ENCODE peak calls at places on chromosomes 11 and 22, in four cellular contexts. One of them, this sample, is unnamed.

GRCh38 chr11:24082241-24082640 is 414.6 kb upstream of the LUZP2 start:
- DNase-seq in astrocyte: no peak
- DNase-seq in sigmoid colon: no peak
- DNase-seq in dorsolateral prefrontal cortex: no peak
- DNase-seq in this sample: no peak

GRCh38 chr11:70483940-70484339 is 85.6 kb downstream of the CTTN start:
- DNase-seq in sigmoid colon: no peak
- DNase-seq in dorsolateral prefrontal cortex: no peak
- DNase-seq in astrocyte: no peak
- DNase-seq in this sample: no peak

GRCh38 chr22:45006873-45007246 is 2.9 kb downstream of the PHF21B start:
- DNase-seq in astrocyte: no peak
- DNase-seq in dorsolateral prefrontal cortex: no peak
- DNase-seq in sigmoid colon: peak
- DNase-seq in this sample: no peak

GRCh38 chr11:110478410-110478809 is 48.7 kb downstream of the FDX1 start:
- DNase-seq in dorsolateral prefrontal cortex: no peak
- DNase-seq in astrocyte: no peak
- DNase-seq in sigmoid colon: no peak
- DNase-seq in this sample: no peak

GRCh38 chr22:46598737-46599424 is 21.3 kb upstream of the GRAMD4 start:
- DNase-seq in sigmoid colon: no peak
- DNase-seq in astrocyte: no peak
- DNase-seq in dorsolateral prefrontal cortex: no peak
- DNase-seq in this sample: peak

GRCh38 chr22:43144949-43145348 is 1.8 kb upstream of the MCAT start:
- DNase-seq in dorsolateral prefrontal cortex: no peak
- DNase-seq in sigmoid colon: no peak
- DNase-seq in astrocyte: no peak
- DNase-seq in this sample: no peak

GRCh38 chr22:24588370-24588755 is 4.5 kb downstream of the LRRC75B start:
- DNase-seq in sigmoid colon: peak
- DNase-seq in dorsolateral prefrontal cortex: peak
- DNase-seq in astrocyte: no peak
- DNase-seq in this sample: no peak

GRCh38 chr11:128481135-128481534 is 106.2 kb downstream of the ETS1 start:
- DNase-seq in astrocyte: peak
- DNase-seq in dorsolateral prefrontal cortex: no peak
- DNase-seq in sigmoid colon: no peak
- DNase-seq in this sample: peak

GRCh38 chr11:41996558-41996957 is 537.1 kb upstream of the LRRC4C start:
- DNase-seq in astrocyte: no peak
- DNase-seq in sigmoid colon: no peak
- DNase-seq in dorsolateral prefrontal cortex: no peak
- DNase-seq in this sample: no peak

GRCh38 chr11:106471273-106471672 is 393.8 kb downstream of the AASDHPPT start:
- DNase-seq in sigmoid colon: no peak
- DNase-seq in dorsolateral prefrontal cortex: no peak
- DNase-seq in astrocyte: no peak
- DNase-seq in this sample: peak

GRCh38 chr11:132992838-132993680 is 539.2 kb downstream of the OPCML start:
- DNase-seq in astrocyte: peak
- DNase-seq in sigmoid colon: no peak
- DNase-seq in dorsolateral prefrontal cortex: peak
- DNase-seq in this sample: peak

GRCh38 chr22:31952094-31952401 is 7.7 kb downstream of the YWHAH start:
- DNase-seq in astrocyte: no peak
- DNase-seq in dorsolateral prefrontal cortex: no peak
- DNase-seq in sigmoid colon: no peak
- DNase-seq in this sample: peak

GRCh38 chr22:48594757-48595510 is 1232.7 kb downstream of the BRD1 start:
- DNase-seq in astrocyte: no peak
- DNase-seq in dorsolateral prefrontal cortex: no peak
- DNase-seq in sigmoid colon: no peak
- DNase-seq in this sample: no peak

GRCh38 chr11:83724704-83725114 is 438.5 kb upstream of the CCDC90B start:
- DNase-seq in sigmoid colon: no peak
- DNase-seq in dorsolateral prefrontal cortex: peak
- DNase-seq in astrocyte: no peak
- DNase-seq in this sample: peak

GRCh38 chr11:76810151-76810853 is 27.1 kb downstream of the TSKU start:
- DNase-seq in dorsolateral prefrontal cortex: peak
- DNase-seq in sigmoid colon: no peak
- DNase-seq in astrocyte: no peak
- DNase-seq in this sample: no peak

GRCh38 chr22:23754220-23754919 is at the start of gene VPREB3:
- DNase-seq in astrocyte: no peak
- DNase-seq in dorsolateral prefrontal cortex: no peak
- DNase-seq in sigmoid colon: no peak
- DNase-seq in this sample: no peak

GRCh38 chr11:123354371-123354770 is 75.7 kb upstream of the GRAMD1B start:
- DNase-seq in astrocyte: no peak
- DNase-seq in sigmoid colon: no peak
- DNase-seq in dorsolateral prefrontal cortex: no peak
- DNase-seq in this sample: no peak

GRCh38 chr11:35893796-35894475 is 49.9 kb upstream of the LDLRAD3 start:
- DNase-seq in sigmoid colon: no peak
- DNase-seq in dorsolateral prefrontal cortex: no peak
- DNase-seq in astrocyte: no peak
- DNase-seq in this sample: peak

GRCh38 chr22:46357711-46358505 is 22.4 kb downstream of the TRMU start:
- DNase-seq in astrocyte: no peak
- DNase-seq in dorsolateral prefrontal cortex: no peak
- DNase-seq in sigmoid colon: no peak
- DNase-seq in this sample: no peak

GRCh38 chr11:8832571-8833260 is 78.3 kb upstream of the AKIP1 start:
- DNase-seq in sigmoid colon: peak
- DNase-seq in dorsolateral prefrontal cortex: no peak
- DNase-seq in astrocyte: peak
- DNase-seq in this sample: peak

GRCh38 chr11:797300-798092 is 585 bp downstream of the SLC25A22 start:
- DNase-seq in astrocyte: peak
- DNase-seq in sigmoid colon: peak
- DNase-seq in dorsolateral prefrontal cortex: peak
- DNase-seq in this sample: peak

GRCh38 chr11:44382648-44383240 is 72.8 kb upstream of the ALX4 start:
- DNase-seq in sigmoid colon: no peak
- DNase-seq in astrocyte: no peak
- DNase-seq in dorsolateral prefrontal cortex: no peak
- DNase-seq in this sample: no peak

GRCh38 chr22:37431811-37432707 is 4.8 kb upstream of the ELFN2 start:
- DNase-seq in astrocyte: peak
- DNase-seq in dorsolateral prefrontal cortex: no peak
- DNase-seq in sigmoid colon: no peak
- DNase-seq in this sample: peak

GRCh38 chr11:122898799-122899198 is 16.2 kb downstream of the JHY start:
- DNase-seq in sigmoid colon: no peak
- DNase-seq in astrocyte: no peak
- DNase-seq in dorsolateral prefrontal cortex: no peak
- DNase-seq in this sample: no peak

GRCh38 chr11:61955416-61956135 is 5.4 kb downstream of the BEST1 start:
- DNase-seq in dorsolateral prefrontal cortex: no peak
- DNase-seq in astrocyte: no peak
- DNase-seq in sigmoid colon: no peak
- DNase-seq in this sample: peak

GRCh38 chr22:36510966-36511881 is 4.4 kb upstream of the FOXRED2 start:
- DNase-seq in sigmoid colon: no peak
- DNase-seq in astrocyte: peak
- DNase-seq in dorsolateral prefrontal cortex: peak
- DNase-seq in this sample: peak

GRCh38 chr22:49365191-49365837 is 462.4 kb downstream of the BRD1 start:
- DNase-seq in dorsolateral prefrontal cortex: no peak
- DNase-seq in sigmoid colon: peak
- DNase-seq in astrocyte: no peak
- DNase-seq in this sample: no peak

GRCh38 chr11:32940865-32941264 is 48.3 kb downstream of the QSER1 start:
- DNase-seq in sigmoid colon: no peak
- DNase-seq in astrocyte: no peak
- DNase-seq in dorsolateral prefrontal cortex: no peak
- DNase-seq in this sample: no peak

GRCh38 chr11:13775471-13775870 is 107.0 kb downstream of the FAR1 start:
- DNase-seq in dorsolateral prefrontal cortex: no peak
- DNase-seq in sigmoid colon: no peak
- DNase-seq in astrocyte: no peak
- DNase-seq in this sample: no peak

GRCh38 chr11:13776134-13776815 is 107.8 kb downstream of the FAR1 start:
- DNase-seq in sigmoid colon: no peak
- DNase-seq in astrocyte: no peak
- DNase-seq in dorsolateral prefrontal cortex: no peak
- DNase-seq in this sample: peak

GRCh38 chr11:13767461-13767860 is 99.0 kb downstream of the FAR1 start:
- DNase-seq in sigmoid colon: no peak
- DNase-seq in dorsolateral prefrontal cortex: no peak
- DNase-seq in astrocyte: no peak
- DNase-seq in this sample: no peak

GRCh38 chr11:13769188-13769587 is 100.7 kb downstream of the FAR1 start:
- DNase-seq in astrocyte: no peak
- DNase-seq in dorsolateral prefrontal cortex: no peak
- DNase-seq in sigmoid colon: no peak
- DNase-seq in this sample: no peak

GRCh38 chr11:13772223-13773046 is 104.0 kb downstream of the FAR1 start:
- DNase-seq in sigmoid colon: no peak
- DNase-seq in dorsolateral prefrontal cortex: no peak
- DNase-seq in astrocyte: peak
- DNase-seq in this sample: peak
- TF ChIP-seq CTCF in sigmoid colon: no peak
- TF ChIP-seq CTCF in dorsolateral prefrontal cortex: peak
- TF ChIP-seq CTCF in astrocyte: peak
- TF ChIP-seq CTCF in this sample: peak

DNA sequence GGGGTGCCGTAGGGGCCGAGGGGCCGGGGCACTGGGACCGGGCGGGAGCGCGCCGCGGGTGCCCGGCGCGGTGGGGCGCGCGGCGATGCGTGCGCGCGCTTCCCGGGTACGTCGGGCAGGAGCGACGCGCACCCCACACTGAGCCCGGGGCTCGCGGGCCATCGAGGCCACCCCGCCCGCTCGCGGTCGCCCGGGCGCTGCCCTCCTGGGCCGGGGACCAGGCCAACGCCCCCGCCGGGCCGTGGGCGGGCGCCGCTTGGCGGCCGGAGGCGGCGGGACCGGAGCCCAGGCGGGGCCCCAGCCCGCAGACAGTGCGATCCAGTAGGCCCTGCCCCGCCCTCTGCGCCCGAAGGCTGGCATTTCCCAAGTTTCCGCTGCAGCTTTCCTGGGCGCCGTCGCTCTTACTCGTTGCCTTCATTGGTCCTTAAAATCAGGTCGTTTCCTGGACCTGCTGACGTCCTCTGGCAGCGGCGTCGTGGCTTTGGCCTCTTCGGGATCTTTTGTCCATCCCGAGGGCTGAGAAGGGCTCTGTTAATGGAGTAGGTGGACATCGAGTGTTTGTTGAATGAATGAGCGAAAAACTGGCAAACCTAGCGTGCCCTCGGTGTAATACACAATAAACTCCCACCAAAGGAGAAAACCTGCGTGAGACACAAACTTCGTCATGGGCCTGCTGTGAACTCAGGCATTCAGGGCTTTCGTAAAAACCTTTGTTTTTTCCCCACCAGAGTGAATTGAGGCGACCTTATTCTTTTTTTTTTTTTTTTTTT is 638 bp downstream of the PARVA start:
- DNase-seq in astrocyte: peak
- DNase-seq in sigmoid colon: peak
- DNase-seq in dorsolateral prefrontal cortex: peak
- DNase-seq in this sample: peak
- TF ChIP-seq CTCF in astrocyte: no peak
- TF ChIP-seq CTCF in sigmoid colon: no peak
- TF ChIP-seq CTCF in dorsolateral prefrontal cortex: no peak
- TF ChIP-seq CTCF in this sample: no peak

GRCh38 chr11:19812096-19812495 is 99.5 kb downstream of the NAV2 start:
- DNase-seq in dorsolateral prefrontal cortex: no peak
- DNase-seq in sigmoid colon: no peak
- DNase-seq in astrocyte: no peak
- DNase-seq in this sample: no peak

GRCh38 chr11:19812710-19813109 is 100.1 kb downstream of the NAV2 start:
- DNase-seq in astrocyte: no peak
- DNase-seq in dorsolateral prefrontal cortex: no peak
- DNase-seq in sigmoid colon: no peak
- DNase-seq in this sample: no peak

GRCh38 chr11:19816040-19816439 is 103.4 kb downstream of the NAV2 start:
- DNase-seq in dorsolateral prefrontal cortex: no peak
- DNase-seq in astrocyte: no peak
- DNase-seq in sigmoid colon: no peak
- DNase-seq in this sample: peak

GRCh38 chr11:19813158-19813879 is 100.7 kb downstream of the NAV2 start:
- DNase-seq in astrocyte: no peak
- DNase-seq in dorsolateral prefrontal cortex: no peak
- DNase-seq in sigmoid colon: no peak
- DNase-seq in this sample: no peak

GRCh38 chr11:19814421-19814820 is 101.8 kb downstream of the NAV2 start:
- DNase-seq in sigmoid colon: no peak
- DNase-seq in astrocyte: no peak
- DNase-seq in dorsolateral prefrontal cortex: no peak
- DNase-seq in this sample: no peak
- TF ChIP-seq CTCF in sigmoid colon: no peak
- TF ChIP-seq CTCF in astrocyte: no peak
- TF ChIP-seq CTCF in dorsolateral prefrontal cortex: no peak
- TF ChIP-seq CTCF in this sample: no peak

DNA sequence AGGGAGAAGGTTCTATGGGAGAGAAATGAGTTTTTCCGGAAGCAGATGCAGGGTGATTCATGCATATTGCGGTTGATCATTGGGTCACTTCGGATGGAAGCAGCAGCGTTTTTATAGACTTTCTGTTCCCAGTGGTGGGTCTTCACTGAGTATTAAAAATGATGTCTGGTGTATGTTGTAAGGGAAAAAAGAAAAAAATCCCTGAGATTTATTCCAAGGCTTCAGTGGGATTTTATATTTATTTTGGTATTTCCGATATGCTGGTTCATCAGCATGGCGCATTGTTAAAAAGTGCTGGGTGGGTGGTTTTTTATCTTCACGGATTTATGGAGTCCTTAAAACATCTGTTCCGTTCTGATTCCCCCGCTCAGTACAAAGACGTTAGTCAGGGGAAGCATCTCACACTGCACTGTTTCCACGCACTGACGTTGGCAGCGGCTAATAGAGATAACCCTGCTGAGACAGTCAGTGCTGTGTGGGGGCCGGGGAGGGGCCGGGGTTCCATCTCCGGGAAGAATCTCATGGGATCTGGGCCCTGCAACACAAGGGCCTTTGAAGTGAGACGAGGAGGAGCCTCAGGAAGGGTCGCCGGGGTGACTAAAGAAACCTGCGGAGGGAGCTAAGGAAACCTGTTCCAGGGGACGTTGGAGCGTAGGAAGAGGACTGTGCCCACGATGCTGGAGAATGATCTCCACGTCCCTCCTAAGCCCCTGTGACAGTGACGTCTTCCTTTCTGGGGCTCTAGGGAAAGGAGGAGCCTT is 390.0 kb downstream of the NTM start:
- DNase-seq in dorsolateral prefrontal cortex: peak
- DNase-seq in astrocyte: peak
- DNase-seq in sigmoid colon: no peak
- DNase-seq in this sample: peak
- TF ChIP-seq CTCF in dorsolateral prefrontal cortex: no peak
- TF ChIP-seq CTCF in astrocyte: no peak
- TF ChIP-seq CTCF in sigmoid colon: no peak
- TF ChIP-seq CTCF in this sample: peak

GRCh38 chr22:26707581-26707980 is 50.2 kb downstream of the MIAT start:
- DNase-seq in astrocyte: peak
- DNase-seq in dorsolateral prefrontal cortex: no peak
- DNase-seq in sigmoid colon: no peak
- DNase-seq in this sample: no peak
- TF ChIP-seq CTCF in astrocyte: no peak
- TF ChIP-seq CTCF in dorsolateral prefrontal cortex: no peak
- TF ChIP-seq CTCF in sigmoid colon: no peak
- TF ChIP-seq CTCF in this sample: no peak

This sample was measured in foreskin fibroblast.